ENCODE peak calls at places on chromosome 22, in four cellular contexts. One of them, this sample, is unnamed.

GRCh38 chr22:42848941-42849340 is 8.1 kb downstream of the ARFGAP3 start:
- DNase-seq in progenitor cell of endocrine pancreas: no peak
- DNase-seq in astrocyte of the spinal cord: no peak
- DNase-seq in GM12865: no peak
- DNase-seq in this sample: no peak

GRCh38 chr22:32622004-32622761 is 147.6 kb downstream of the FBXO7 start:
- DNase-seq in progenitor cell of endocrine pancreas: peak; percentile 20
- DNase-seq in astrocyte of the spinal cord: peak; percentile 61
- DNase-seq in GM12865: no peak
- DNase-seq in this sample: no peak

GRCh38 chr22:30541979-30542810 is 4.3 kb downstream of the SEC14L6 start:
- DNase-seq in progenitor cell of endocrine pancreas: peak; percentile 28
- DNase-seq in astrocyte of the spinal cord: no peak
- DNase-seq in GM12865: no peak
- DNase-seq in this sample: no peak

GRCh38 chr22:41021039-41021654 is 70.0 kb downstream of the RBX1 start:
- DNase-seq in progenitor cell of endocrine pancreas: no peak
- DNase-seq in astrocyte of the spinal cord: no peak
- DNase-seq in GM12865: peak; percentile 25
- DNase-seq in this sample: no peak

GRCh38 chr22:46830001-46830715 is 67.7 kb downstream of the TBC1D22A start:
- DNase-seq in progenitor cell of endocrine pancreas: no peak
- DNase-seq in astrocyte of the spinal cord: peak; percentile 87
- DNase-seq in GM12865: no peak
- DNase-seq in this sample: no peak

GRCh38 chr22:45731798-45732495 is 60.3 kb downstream of the ATXN10 start:
- DNase-seq in progenitor cell of endocrine pancreas: no peak
- DNase-seq in astrocyte of the spinal cord: peak; percentile 62
- DNase-seq in GM12865: peak; percentile 7
- DNase-seq in this sample: no peak

GRCh38 chr22:48884786-48885185 is 942.9 kb downstream of the BRD1 start:
- DNase-seq in progenitor cell of endocrine pancreas: no peak
- DNase-seq in astrocyte of the spinal cord: no peak
- DNase-seq in GM12865: no peak
- DNase-seq in this sample: no peak

GRCh38 chr22:49768077-49768476 is 59.6 kb downstream of the BRD1 start:
- DNase-seq in progenitor cell of endocrine pancreas: no peak
- DNase-seq in astrocyte of the spinal cord: no peak
- DNase-seq in GM12865: no peak
- DNase-seq in this sample: no peak

GRCh38 chr22:49208768-49209252 is 618.9 kb downstream of the BRD1 start:
- DNase-seq in progenitor cell of endocrine pancreas: peak; percentile 56
- DNase-seq in astrocyte of the spinal cord: no peak
- DNase-seq in GM12865: no peak
- DNase-seq in this sample: no peak

GRCh38 chr22:42797021-42797420 is 60.1 kb downstream of the ARFGAP3 start:
- DNase-seq in progenitor cell of endocrine pancreas: no peak
- DNase-seq in astrocyte of the spinal cord: no peak
- DNase-seq in GM12865: no peak
- DNase-seq in this sample: no peak

GRCh38 chr22:31897842-31898241 is 46.5 kb upstream of the YWHAH start:
- DNase-seq in progenitor cell of endocrine pancreas: no peak
- DNase-seq in astrocyte of the spinal cord: no peak
- DNase-seq in GM12865: no peak
- DNase-seq in this sample: no peak

GRCh38 chr22:38953577-38954413 is 3.6 kb upstream of the APOBEC3A start:
- DNase-seq in progenitor cell of endocrine pancreas: no peak
- DNase-seq in astrocyte of the spinal cord: no peak
- DNase-seq in GM12865: peak; percentile 96
- DNase-seq in this sample: peak; percentile 93

GRCh38 chr22:45975266-45976161 is 1.4 kb downstream of the WNT7B start:
- DNase-seq in progenitor cell of endocrine pancreas: no peak
- DNase-seq in astrocyte of the spinal cord: no peak
- DNase-seq in GM12865: no peak
- DNase-seq in this sample: no peak

GRCh38 chr22:33409134-33409533 is 351.0 kb upstream of the SYN3 start:
- DNase-seq in progenitor cell of endocrine pancreas: no peak
- DNase-seq in astrocyte of the spinal cord: no peak
- DNase-seq in GM12865: no peak
- DNase-seq in this sample: no peak

GRCh38 chr22:31122532-31123291 is at the start of gene INPP5J:
- DNase-seq in progenitor cell of endocrine pancreas: peak; percentile 42
- DNase-seq in astrocyte of the spinal cord: peak; percentile 49
- DNase-seq in GM12865: no peak
- DNase-seq in this sample: no peak

GRCh38 chr22:30940655-30941362 is 27.8 kb downstream of the MORC2 start:
- DNase-seq in progenitor cell of endocrine pancreas: no peak
- DNase-seq in astrocyte of the spinal cord: no peak
- DNase-seq in GM12865: no peak
- DNase-seq in this sample: no peak

GRCh38 chr22:50677493-50678217 is 5.0 kb downstream of the SHANK3 start:
- DNase-seq in progenitor cell of endocrine pancreas: no peak
- DNase-seq in astrocyte of the spinal cord: no peak
- DNase-seq in GM12865: no peak
- DNase-seq in this sample: peak; percentile 10

GRCh38 chr22:29877620-29878019 is 5.4 kb upstream of the MTMR3 start:
- DNase-seq in progenitor cell of endocrine pancreas: no peak
- DNase-seq in astrocyte of the spinal cord: peak; percentile 48
- DNase-seq in GM12865: no peak
- DNase-seq in this sample: no peak

GRCh38 chr22:50306753-50307749 is at the start of gene PLXNB2:
- DNase-seq in progenitor cell of endocrine pancreas: peak; percentile 70
- DNase-seq in astrocyte of the spinal cord: peak; percentile 84
- DNase-seq in GM12865: peak; percentile 89
- DNase-seq in this sample: peak; percentile 89

GRCh38 chr22:20604092-20604747 is 96.8 kb downstream of the MED15 start:
- DNase-seq in progenitor cell of endocrine pancreas: no peak
- DNase-seq in astrocyte of the spinal cord: no peak
- DNase-seq in GM12865: no peak
- DNase-seq in this sample: no peak

GRCh38 chr22:20605328-20605727 is 97.9 kb downstream of the MED15 start:
- DNase-seq in progenitor cell of endocrine pancreas: no peak
- DNase-seq in astrocyte of the spinal cord: no peak
- DNase-seq in GM12865: no peak
- DNase-seq in this sample: no peak

GRCh38 chr22:20606041-20606783 is 98.8 kb downstream of the MED15 start:
- DNase-seq in progenitor cell of endocrine pancreas: peak; percentile 49
- DNase-seq in astrocyte of the spinal cord: peak; percentile 55
- DNase-seq in GM12865: peak; percentile 89
- DNase-seq in this sample: peak; percentile 85

GRCh38 chr22:20606784-20607128 is 99.3 kb downstream of the MED15 start:
- DNase-seq in progenitor cell of endocrine pancreas: no peak
- DNase-seq in astrocyte of the spinal cord: no peak
- DNase-seq in GM12865: no peak
- DNase-seq in this sample: no peak

DNA sequence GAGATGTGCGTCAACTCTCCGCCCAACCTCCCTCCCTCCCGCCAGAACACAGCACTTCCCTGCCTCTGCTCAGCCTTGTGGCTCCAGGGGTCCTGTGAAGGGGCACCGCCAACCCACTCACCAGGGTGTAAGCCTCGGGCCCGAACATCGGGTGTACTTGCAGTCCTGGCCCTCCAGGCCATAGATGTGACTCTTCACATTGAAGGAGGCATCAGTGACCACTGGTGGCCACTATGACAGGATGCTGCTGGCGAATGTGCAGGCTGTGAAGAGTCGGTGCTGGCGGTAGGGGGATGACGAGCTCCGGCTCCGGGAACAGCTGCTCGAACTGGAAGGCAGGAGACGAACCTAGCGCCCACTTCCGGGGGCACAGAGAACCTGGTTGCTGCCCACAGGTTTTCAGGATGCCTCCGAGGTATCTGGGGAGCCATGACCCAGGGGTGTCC is 97.4 kb downstream of the MED15 start:
- DNase-seq in progenitor cell of endocrine pancreas: no peak
- DNase-seq in astrocyte of the spinal cord: no peak
- DNase-seq in GM12865: no peak
- DNase-seq in this sample: no peak
- TF ChIP-seq CTCF in progenitor cell of endocrine pancreas: no peak
- TF ChIP-seq CTCF in astrocyte of the spinal cord: no peak
- TF ChIP-seq CTCF in GM12865: no peak
- TF ChIP-seq CTCF in this sample: no peak

GRCh38 chr22:25764270-25765015 is 22.5 kb downstream of the MYO18B start:
- DNase-seq in progenitor cell of endocrine pancreas: no peak
- DNase-seq in astrocyte of the spinal cord: no peak
- DNase-seq in GM12865: no peak
- DNase-seq in this sample: no peak
- TF ChIP-seq CTCF in progenitor cell of endocrine pancreas: no peak
- TF ChIP-seq CTCF in astrocyte of the spinal cord: no peak
- TF ChIP-seq CTCF in GM12865: no peak
- TF ChIP-seq CTCF in this sample: no peak

GRCh38 chr22:17266261-17266971 is 47.2 kb upstream of the ADA2 start:
- DNase-seq in progenitor cell of endocrine pancreas: no peak
- DNase-seq in astrocyte of the spinal cord: peak; percentile 21
- DNase-seq in GM12865: no peak
- DNase-seq in this sample: no peak

GRCh38 chr22:17267661-17268330 is 48.6 kb upstream of the ADA2 start:
- DNase-seq in progenitor cell of endocrine pancreas: no peak
- DNase-seq in astrocyte of the spinal cord: no peak
- DNase-seq in GM12865: no peak
- DNase-seq in this sample: no peak

GRCh38 chr22:17269224-17269606 is 50.0 kb upstream of the ADA2 start:
- DNase-seq in progenitor cell of endocrine pancreas: no peak
- DNase-seq in astrocyte of the spinal cord: no peak
- DNase-seq in GM12865: no peak
- DNase-seq in this sample: no peak

GRCh38 chr22:17269607-17270261 is 50.5 kb upstream of the ADA2 start:
- DNase-seq in progenitor cell of endocrine pancreas: no peak
- DNase-seq in astrocyte of the spinal cord: no peak
- DNase-seq in GM12865: no peak
- DNase-seq in this sample: no peak

GRCh38 chr22:17268501-17269223 is 49.4 kb upstream of the ADA2 start:
- DNase-seq in progenitor cell of endocrine pancreas: no peak
- DNase-seq in astrocyte of the spinal cord: no peak
- DNase-seq in GM12865: peak; percentile 48
- DNase-seq in this sample: no peak
- TF ChIP-seq CTCF in progenitor cell of endocrine pancreas: peak; percentile 43
- TF ChIP-seq CTCF in astrocyte of the spinal cord: peak; percentile 12
- TF ChIP-seq CTCF in GM12865: peak; percentile 40
- TF ChIP-seq CTCF in this sample: no peak

DNA sequence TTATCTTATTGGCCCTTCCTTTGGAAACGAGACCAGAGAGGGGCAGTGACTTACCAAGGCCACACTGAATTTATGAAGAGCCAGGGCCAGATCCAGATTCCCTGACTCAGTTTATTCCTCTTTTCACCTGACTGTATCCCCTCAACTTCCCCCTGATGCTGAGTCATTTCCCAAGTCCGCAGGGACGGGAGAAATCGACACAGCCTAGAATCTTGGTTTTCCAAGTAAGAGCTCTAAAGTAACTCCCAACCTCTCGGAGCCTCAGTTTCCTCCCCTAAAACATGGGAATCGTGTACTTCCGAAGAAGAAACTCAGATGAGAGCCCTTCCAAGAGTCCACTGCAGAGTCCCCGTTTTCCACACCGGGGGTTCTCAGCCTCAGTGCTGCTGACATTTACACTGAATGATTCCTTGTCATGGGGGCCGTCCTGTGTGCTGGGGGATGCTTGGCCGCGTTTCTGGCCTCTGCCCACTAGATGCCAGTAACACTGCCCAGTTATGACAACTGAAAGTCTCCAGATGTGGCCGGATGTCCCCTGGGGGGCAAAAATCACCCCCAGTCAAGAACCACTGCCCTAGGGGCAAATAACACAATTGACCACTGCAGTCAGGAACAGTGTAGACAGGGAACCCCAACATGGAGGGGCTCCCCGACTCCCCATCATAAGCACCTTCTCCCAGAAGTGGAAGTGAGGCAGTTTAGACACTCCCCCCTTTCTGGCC is 11.2 kb downstream of the MPST start:
- DNase-seq in progenitor cell of endocrine pancreas: no peak
- DNase-seq in astrocyte of the spinal cord: no peak
- DNase-seq in GM12865: no peak
- DNase-seq in this sample: no peak
- TF ChIP-seq CTCF in progenitor cell of endocrine pancreas: no peak
- TF ChIP-seq CTCF in astrocyte of the spinal cord: no peak
- TF ChIP-seq CTCF in GM12865: no peak
- TF ChIP-seq CTCF in this sample: no peak

DNA sequence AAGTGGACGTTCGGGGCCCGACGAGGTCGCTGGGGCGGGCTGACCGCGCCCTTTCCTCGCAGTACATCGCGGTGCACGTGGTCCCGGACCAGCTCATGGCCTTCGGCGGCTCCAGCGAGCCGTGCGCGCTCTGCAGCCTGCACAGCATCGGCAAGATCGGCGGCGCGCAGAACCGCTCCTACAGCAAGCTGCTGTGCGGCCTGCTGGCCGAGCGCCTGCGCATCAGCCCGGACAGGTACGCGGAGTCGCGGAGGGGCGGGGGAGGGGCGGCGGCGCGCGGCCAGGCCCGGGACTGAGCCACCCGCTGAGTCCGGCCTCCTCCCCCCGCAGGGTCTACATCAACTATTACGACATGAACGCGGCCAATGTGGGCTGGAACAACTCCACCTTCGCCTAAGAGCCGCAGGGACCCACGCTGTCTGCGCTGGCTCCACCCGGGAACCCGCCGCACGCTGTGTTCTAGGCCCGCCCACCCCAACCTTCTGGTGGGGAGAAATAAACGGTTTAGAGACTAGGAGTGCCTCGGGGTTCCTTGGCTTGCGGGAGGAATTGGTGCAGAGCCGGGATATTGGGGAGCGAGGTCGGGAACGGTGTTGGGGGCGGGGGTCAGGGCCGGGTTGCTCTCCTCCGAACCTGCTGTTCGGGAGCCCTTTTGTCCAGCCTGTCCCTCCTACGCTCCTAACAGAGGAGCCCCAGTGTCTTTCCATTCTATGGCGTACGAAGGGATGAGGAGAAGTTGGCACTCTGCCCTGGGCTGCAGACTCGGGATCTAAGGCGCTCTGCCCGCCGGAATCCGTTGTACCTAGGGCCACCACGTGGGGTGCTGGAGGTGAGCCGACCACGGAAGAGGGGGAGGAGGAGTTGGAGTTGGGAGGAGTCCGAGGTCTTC is 771 bp downstream of the MIF start:
- DNase-seq in progenitor cell of endocrine pancreas: peak; percentile 69
- DNase-seq in astrocyte of the spinal cord: peak; percentile 84
- DNase-seq in GM12865: peak; percentile 90
- DNase-seq in this sample: peak; percentile 84
- TF ChIP-seq CTCF in progenitor cell of endocrine pancreas: peak; percentile 60
- TF ChIP-seq CTCF in astrocyte of the spinal cord: peak; percentile 25
- TF ChIP-seq CTCF in GM12865: peak; percentile 68
- TF ChIP-seq CTCF in this sample: peak; percentile 40

GRCh38 chr22:37369536-37369935 is 57.7 kb downstream of the ELFN2 start:
- DNase-seq in progenitor cell of endocrine pancreas: no peak
- DNase-seq in astrocyte of the spinal cord: no peak
- DNase-seq in GM12865: no peak
- DNase-seq in this sample: no peak
- TF ChIP-seq CTCF in progenitor cell of endocrine pancreas: no peak
- TF ChIP-seq CTCF in astrocyte of the spinal cord: no peak
- TF ChIP-seq CTCF in GM12865: no peak
- TF ChIP-seq CTCF in this sample: no peak